ENCODE peak calls at places on chromosomes 3 and 15, in nine cellular contexts. One of them, this sample, is unnamed.

GRCh38 chr3:15647629-15648167 is 46.2 kb downstream of the BTD start:
- DNase-seq in psoas muscle: no peak
- DNase-seq in left ventricle myocardium inferior: no peak
- DNase-seq in tibial artery: no peak
- DNase-seq in heart left ventricle: no peak
- DNase-seq in CD8-positive, alpha-beta T cell: peak
- DNase-seq in testis: no peak
- DNase-seq in upper lobe of right lung: no peak
- DNase-seq in right atrium auricular region: no peak
- DNase-seq in this sample: no peak

GRCh38 chr3:99645277-99646106 is 7.1 kb downstream of the COL8A1 start:
- DNase-seq in psoas muscle: no peak
- DNase-seq in left ventricle myocardium inferior: no peak
- DNase-seq in tibial artery: no peak
- DNase-seq in heart left ventricle: no peak
- DNase-seq in CD8-positive, alpha-beta T cell: no peak
- DNase-seq in testis: peak
- DNase-seq in upper lobe of right lung: no peak
- DNase-seq in right atrium auricular region: no peak
- DNase-seq in this sample: no peak

GRCh38 chr3:141379250-141379872 is 11.1 kb downstream of the ZBTB38 start:
- DNase-seq in psoas muscle: no peak
- DNase-seq in left ventricle myocardium inferior: no peak
- DNase-seq in tibial artery: no peak
- DNase-seq in heart left ventricle: no peak
- DNase-seq in CD8-positive, alpha-beta T cell: peak
- DNase-seq in testis: no peak
- DNase-seq in upper lobe of right lung: no peak
- DNase-seq in right atrium auricular region: no peak
- DNase-seq in this sample: no peak

GRCh38 chr3:169104972-169105371 is 558.5 kb downstream of the MECOM start:
- DNase-seq in psoas muscle: no peak
- DNase-seq in left ventricle myocardium inferior: no peak
- DNase-seq in tibial artery: no peak
- DNase-seq in heart left ventricle: no peak
- DNase-seq in CD8-positive, alpha-beta T cell: no peak
- DNase-seq in testis: no peak
- DNase-seq in upper lobe of right lung: no peak
- DNase-seq in right atrium auricular region: no peak
- DNase-seq in this sample: no peak

GRCh38 chr3:85821130-85821756 is 862.5 kb downstream of the CADM2 start:
- DNase-seq in psoas muscle: no peak
- DNase-seq in left ventricle myocardium inferior: no peak
- DNase-seq in tibial artery: no peak
- DNase-seq in heart left ventricle: no peak
- DNase-seq in CD8-positive, alpha-beta T cell: no peak
- DNase-seq in testis: peak
- DNase-seq in upper lobe of right lung: no peak
- DNase-seq in right atrium auricular region: no peak
- DNase-seq in this sample: no peak

GRCh38 chr15:85380860-85381535 is 595 bp downstream of the AKAP13 start:
- DNase-seq in psoas muscle: peak
- DNase-seq in left ventricle myocardium inferior: peak
- DNase-seq in tibial artery: peak
- DNase-seq in heart left ventricle: peak
- DNase-seq in CD8-positive, alpha-beta T cell: peak
- DNase-seq in testis: peak
- DNase-seq in upper lobe of right lung: peak
- DNase-seq in right atrium auricular region: no peak
- DNase-seq in this sample: peak

GRCh38 chr15:80577552-80578205 is 117.4 kb upstream of the ABHD17C start:
- DNase-seq in psoas muscle: no peak
- DNase-seq in left ventricle myocardium inferior: no peak
- DNase-seq in tibial artery: no peak
- DNase-seq in heart left ventricle: no peak
- DNase-seq in CD8-positive, alpha-beta T cell: no peak
- DNase-seq in testis: no peak
- DNase-seq in upper lobe of right lung: peak
- DNase-seq in right atrium auricular region: no peak
- DNase-seq in this sample: no peak

GRCh38 chr3:42839616-42840015 is 30.4 kb downstream of the ACKR2 start:
- DNase-seq in psoas muscle: no peak
- DNase-seq in left ventricle myocardium inferior: no peak
- DNase-seq in tibial artery: no peak
- DNase-seq in heart left ventricle: no peak
- DNase-seq in CD8-positive, alpha-beta T cell: no peak
- DNase-seq in testis: peak
- DNase-seq in upper lobe of right lung: no peak
- DNase-seq in right atrium auricular region: no peak
- DNase-seq in this sample: no peak

GRCh38 chr3:11634081-11634635 is 9.6 kb downstream of the VGLL4 start:
- DNase-seq in psoas muscle: no peak
- DNase-seq in left ventricle myocardium inferior: peak
- DNase-seq in tibial artery: no peak
- DNase-seq in heart left ventricle: no peak
- DNase-seq in CD8-positive, alpha-beta T cell: no peak
- DNase-seq in testis: no peak
- DNase-seq in upper lobe of right lung: no peak
- DNase-seq in right atrium auricular region: no peak
- DNase-seq in this sample: no peak

GRCh38 chr15:51736069-51736468 is 1.4 kb downstream of the LYSMD2 start:
- DNase-seq in psoas muscle: no peak
- DNase-seq in left ventricle myocardium inferior: no peak
- DNase-seq in tibial artery: no peak
- DNase-seq in heart left ventricle: no peak
- DNase-seq in CD8-positive, alpha-beta T cell: no peak
- DNase-seq in testis: no peak
- DNase-seq in upper lobe of right lung: no peak
- DNase-seq in right atrium auricular region: no peak
- DNase-seq in this sample: no peak

GRCh38 chr3:24017305-24017704 is 72.2 kb downstream of the NR1D2 start:
- DNase-seq in psoas muscle: no peak
- DNase-seq in left ventricle myocardium inferior: peak
- DNase-seq in tibial artery: no peak
- DNase-seq in heart left ventricle: no peak
- DNase-seq in CD8-positive, alpha-beta T cell: no peak
- DNase-seq in testis: no peak
- DNase-seq in upper lobe of right lung: no peak
- DNase-seq in right atrium auricular region: no peak
- DNase-seq in this sample: no peak

DNA sequence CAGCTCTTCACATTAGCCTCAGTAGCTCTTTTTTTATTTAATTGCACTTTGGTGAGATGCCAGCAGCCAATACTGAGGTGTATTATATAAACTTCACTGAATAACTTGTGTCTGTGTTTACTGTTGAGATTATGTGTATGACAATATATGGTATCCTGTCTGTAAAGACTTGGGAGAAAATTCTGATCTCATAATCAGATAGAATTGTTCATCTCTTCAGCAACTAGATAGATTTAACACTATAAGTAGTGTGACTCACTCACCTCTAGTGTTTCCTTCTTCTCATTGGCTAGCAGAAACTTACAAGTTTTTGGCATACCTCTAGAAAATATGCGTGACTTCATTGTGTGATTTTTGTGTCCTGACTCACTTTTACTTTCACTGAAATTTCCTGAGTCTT is 67.6 kb upstream of the TGFBR2 start:
- DNase-seq in psoas muscle: no peak
- DNase-seq in left ventricle myocardium inferior: no peak
- DNase-seq in tibial artery: no peak
- DNase-seq in heart left ventricle: no peak
- DNase-seq in CD8-positive, alpha-beta T cell: no peak
- DNase-seq in testis: no peak
- DNase-seq in upper lobe of right lung: no peak
- DNase-seq in right atrium auricular region: no peak
- DNase-seq in this sample: no peak
- H3K4me3 ChIP-seq in psoas muscle: no peak
- H3K4me3 ChIP-seq in left ventricle myocardium inferior: no peak
- H3K4me3 ChIP-seq in tibial artery: no peak
- H3K4me3 ChIP-seq in heart left ventricle: no peak
- H3K4me3 ChIP-seq in CD8-positive, alpha-beta T cell: no peak
- H3K4me3 ChIP-seq in testis: no peak
- H3K4me3 ChIP-seq in upper lobe of right lung: no peak
- H3K4me3 ChIP-seq in right atrium auricular region: no peak
- H3K4me3 ChIP-seq in this sample: no peak

GRCh38 chr15:37136666-37137065 is 36.3 kb upstream of the MEIS2 start:
- DNase-seq in psoas muscle: no peak
- DNase-seq in left ventricle myocardium inferior: no peak
- DNase-seq in tibial artery: no peak
- DNase-seq in heart left ventricle: no peak
- DNase-seq in CD8-positive, alpha-beta T cell: no peak
- DNase-seq in testis: no peak
- DNase-seq in upper lobe of right lung: no peak
- DNase-seq in right atrium auricular region: no peak
- DNase-seq in this sample: no peak

GRCh38 chr15:37134244-37134643 is 33.9 kb upstream of the MEIS2 start:
- DNase-seq in psoas muscle: no peak
- DNase-seq in left ventricle myocardium inferior: no peak
- DNase-seq in tibial artery: no peak
- DNase-seq in heart left ventricle: no peak
- DNase-seq in CD8-positive, alpha-beta T cell: no peak
- DNase-seq in testis: no peak
- DNase-seq in upper lobe of right lung: no peak
- DNase-seq in right atrium auricular region: no peak
- DNase-seq in this sample: no peak

GRCh38 chr15:37133619-37134018 is 33.3 kb upstream of the MEIS2 start:
- DNase-seq in psoas muscle: no peak
- DNase-seq in left ventricle myocardium inferior: no peak
- DNase-seq in tibial artery: no peak
- DNase-seq in heart left ventricle: no peak
- DNase-seq in CD8-positive, alpha-beta T cell: no peak
- DNase-seq in testis: no peak
- DNase-seq in upper lobe of right lung: no peak
- DNase-seq in right atrium auricular region: no peak
- DNase-seq in this sample: no peak

GRCh38 chr15:37134699-37135131 is 34.4 kb upstream of the MEIS2 start:
- DNase-seq in psoas muscle: no peak
- DNase-seq in left ventricle myocardium inferior: no peak
- DNase-seq in tibial artery: no peak
- DNase-seq in heart left ventricle: no peak
- DNase-seq in CD8-positive, alpha-beta T cell: no peak
- DNase-seq in testis: peak
- DNase-seq in upper lobe of right lung: no peak
- DNase-seq in right atrium auricular region: no peak
- DNase-seq in this sample: no peak

GRCh38 chr15:37135225-37135624 is 34.9 kb upstream of the MEIS2 start:
- DNase-seq in psoas muscle: no peak
- DNase-seq in left ventricle myocardium inferior: no peak
- DNase-seq in tibial artery: no peak
- DNase-seq in heart left ventricle: no peak
- DNase-seq in CD8-positive, alpha-beta T cell: no peak
- DNase-seq in testis: no peak
- DNase-seq in upper lobe of right lung: no peak
- DNase-seq in right atrium auricular region: no peak
- DNase-seq in this sample: no peak
- TF ChIP-seq CTCF in psoas muscle: peak
- TF ChIP-seq CTCF in left ventricle myocardium inferior: peak
- TF ChIP-seq CTCF in tibial artery: peak
- TF ChIP-seq CTCF in heart left ventricle: no peak
- TF ChIP-seq CTCF in CD8-positive, alpha-beta T cell: peak
- TF ChIP-seq CTCF in testis: peak
- TF ChIP-seq CTCF in upper lobe of right lung: no peak
- TF ChIP-seq CTCF in right atrium auricular region: no peak
- TF ChIP-seq CTCF in this sample: peak

GRCh38 chr15:39642011-39642640 is 61.2 kb downstream of the THBS1 start:
- DNase-seq in psoas muscle: no peak
- DNase-seq in left ventricle myocardium inferior: no peak
- DNase-seq in tibial artery: no peak
- DNase-seq in heart left ventricle: no peak
- DNase-seq in CD8-positive, alpha-beta T cell: no peak
- DNase-seq in testis: no peak
- DNase-seq in upper lobe of right lung: no peak
- DNase-seq in right atrium auricular region: no peak
- DNase-seq in this sample: no peak

GRCh38 chr15:39640665-39641064 is 59.8 kb downstream of the THBS1 start:
- DNase-seq in psoas muscle: no peak
- DNase-seq in left ventricle myocardium inferior: no peak
- DNase-seq in tibial artery: no peak
- DNase-seq in heart left ventricle: no peak
- DNase-seq in CD8-positive, alpha-beta T cell: no peak
- DNase-seq in testis: no peak
- DNase-seq in upper lobe of right lung: no peak
- DNase-seq in right atrium auricular region: no peak
- DNase-seq in this sample: no peak

GRCh38 chr15:39639037-39639436 is 58.2 kb downstream of the THBS1 start:
- DNase-seq in psoas muscle: no peak
- DNase-seq in left ventricle myocardium inferior: no peak
- DNase-seq in tibial artery: no peak
- DNase-seq in heart left ventricle: no peak
- DNase-seq in CD8-positive, alpha-beta T cell: no peak
- DNase-seq in testis: no peak
- DNase-seq in upper lobe of right lung: no peak
- DNase-seq in right atrium auricular region: no peak
- DNase-seq in this sample: no peak

GRCh38 chr15:39643747-39644520 is 63.1 kb downstream of the THBS1 start:
- DNase-seq in psoas muscle: no peak
- DNase-seq in left ventricle myocardium inferior: no peak
- DNase-seq in tibial artery: no peak
- DNase-seq in heart left ventricle: no peak
- DNase-seq in CD8-positive, alpha-beta T cell: no peak
- DNase-seq in testis: no peak
- DNase-seq in upper lobe of right lung: no peak
- DNase-seq in right atrium auricular region: no peak
- DNase-seq in this sample: no peak

DNA sequence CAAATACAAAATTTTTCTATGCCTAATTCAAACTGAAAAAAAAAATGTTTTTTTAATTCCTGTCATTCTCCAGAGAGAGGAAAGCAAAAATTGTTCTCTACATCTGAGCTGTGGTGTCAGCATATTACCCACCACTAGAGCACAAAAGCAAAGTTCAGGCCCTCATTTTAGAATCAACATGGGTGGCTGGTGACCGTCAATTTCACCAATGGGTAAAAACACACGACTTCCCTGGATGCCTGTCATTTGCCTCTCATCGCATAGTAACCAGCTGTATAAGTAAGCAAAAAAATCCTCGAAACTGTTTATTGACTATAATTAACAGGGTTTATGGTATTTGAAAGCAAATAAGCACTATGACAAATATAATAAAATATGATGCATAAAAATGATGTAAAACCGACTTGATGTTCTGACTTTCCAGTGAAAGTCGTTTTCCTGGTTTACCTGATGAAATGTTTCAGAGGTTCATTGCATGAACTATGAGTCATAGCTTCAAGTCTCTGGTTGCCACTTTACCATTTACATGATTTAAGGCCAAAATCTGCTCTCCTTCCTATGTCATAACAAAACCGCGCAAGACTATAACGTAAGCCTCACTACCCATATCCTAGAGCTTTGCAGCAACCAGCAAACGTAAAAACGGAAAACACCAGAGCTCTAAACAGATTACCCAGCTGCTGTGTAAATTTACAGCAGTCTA is 60.5 kb downstream of the THBS1 start:
- DNase-seq in psoas muscle: no peak
- DNase-seq in left ventricle myocardium inferior: no peak
- DNase-seq in tibial artery: no peak
- DNase-seq in heart left ventricle: no peak
- DNase-seq in CD8-positive, alpha-beta T cell: no peak
- DNase-seq in testis: no peak
- DNase-seq in upper lobe of right lung: no peak
- DNase-seq in right atrium auricular region: no peak
- DNase-seq in this sample: no peak
- H3K27ac ChIP-seq in psoas muscle: no peak
- H3K27ac ChIP-seq in left ventricle myocardium inferior: no peak
- H3K27ac ChIP-seq in tibial artery: no peak
- H3K27ac ChIP-seq in heart left ventricle: no peak
- H3K27ac ChIP-seq in CD8-positive, alpha-beta T cell: no peak
- H3K27ac ChIP-seq in testis: no peak
- H3K27ac ChIP-seq in upper lobe of right lung: no peak
- H3K27ac ChIP-seq in right atrium auricular region: no peak
- H3K27ac ChIP-seq in this sample: no peak

GRCh38 chr3:50338989-50339388 is 1.6 kb downstream of the RASSF1 start:
- DNase-seq in psoas muscle: no peak
- DNase-seq in left ventricle myocardium inferior: no peak
- DNase-seq in tibial artery: no peak
- DNase-seq in heart left ventricle: no peak
- DNase-seq in CD8-positive, alpha-beta T cell: no peak
- DNase-seq in testis: no peak
- DNase-seq in upper lobe of right lung: no peak
- DNase-seq in right atrium auricular region: no peak
- DNase-seq in this sample: no peak
- H3K4me3 ChIP-seq in psoas muscle: peak
- H3K4me3 ChIP-seq in left ventricle myocardium inferior: peak
- H3K4me3 ChIP-seq in tibial artery: no peak
- H3K4me3 ChIP-seq in heart left ventricle: no peak
- H3K4me3 ChIP-seq in CD8-positive, alpha-beta T cell: peak
- H3K4me3 ChIP-seq in testis: no peak
- H3K4me3 ChIP-seq in upper lobe of right lung: peak
- H3K4me3 ChIP-seq in right atrium auricular region: no peak
- H3K4me3 ChIP-seq in this sample: peak

This sample was measured in lower lobe of right lung.